ENCODE peak calls at places on chromosomes 3 and 15, in six cellular contexts. X, Z, F, N, E and H are unnamed samples.

GRCh38 chr3:106423321-106424225 is 554.8 kb upstream of the CBLB start:
- DNase-seq in X (peak), Z (no peak), F (no peak), N (no peak), E (no peak), H (no peak)

GRCh38 chr3:31408720-31409119 is 124.0 kb upstream of the STT3B start:
- DNase-seq in X (no peak), Z (no peak), F (no peak), N (no peak), E (no peak), H (no peak)

GRCh38 chr3:141682007-141682406 is 56.1 kb upstream of the RNF7 start:
- DNase-seq in X (no peak), Z (no peak), F (no peak), N (no peak), E (no peak), H (no peak)

GRCh38 chr3:61009025-61009424 is 242.2 kb downstream of the FHIT start:
- DNase-seq in X (no peak), Z (peak), F (no peak), N (peak), E (no peak), H (no peak)

GRCh38 chr3:2713923-2714322 is 396.3 kb downstream of the IL5RA start:
- DNase-seq in X (no peak), Z (no peak), F (peak), N (no peak), E (no peak), H (no peak)

GRCh38 chr3:11613851-11614491 is 29.7 kb downstream of the VGLL4 start:
- DNase-seq in X (peak), Z (peak), F (no peak), N (no peak), E (no peak), H (peak)

GRCh38 chr3:159852821-159853505 is 135.7 kb upstream of the IL12A start:
- DNase-seq in X (peak), Z (peak), F (peak), N (no peak), E (peak), H (peak)

GRCh38 chr3:4773583-4773982 is 205.7 kb upstream of the BHLHE40 start:
- DNase-seq in X (no peak), Z (no peak), F (no peak), N (no peak), E (no peak), H (no peak)

GRCh38 chr3:81579744-81580143 is 181.7 kb downstream of the GBE1 start:
- DNase-seq in X (no peak), Z (no peak), F (no peak), N (no peak), E (no peak), H (no peak)

GRCh38 chr3:114451561-114452018 is 157.8 kb downstream of the TIGIT start:
- DNase-seq in X (peak), Z (peak), F (no peak), N (peak), E (peak), H (no peak)

GRCh38 chr3:39196671-39197446 is 4.5 kb upstream of the XIRP1 start:
- DNase-seq in X (no peak), Z (no peak), F (no peak), N (no peak), E (peak), H (no peak)

GRCh38 chr3:142953443-142953842 is 10.0 kb downstream of the PAQR9 start:
- DNase-seq in X (no peak), Z (no peak), F (no peak), N (no peak), E (no peak), H (no peak)

GRCh38 chr3:57169872-57170623 is 4.9 kb upstream of the IL17RD start:
- DNase-seq in X (peak), Z (peak), F (peak), N (peak), E (peak), H (peak)

GRCh38 chr3:39808467-39809180 is 785 bp upstream of the MYRIP start:
- DNase-seq in X (peak), Z (peak), F (peak), N (peak), E (no peak), H (peak)

GRCh38 chr15:86199467-86200145 is 119.9 kb downstream of the AGBL1 start:
- DNase-seq in X (no peak), Z (no peak), F (no peak), N (no peak), E (no peak), H (no peak)

GRCh38 chr3:195451373-195452000 is 8.7 kb upstream of the ACAP2 start:
- DNase-seq in X (no peak), Z (no peak), F (no peak), N (no peak), E (no peak), H (no peak)

GRCh38 chr15:63054985-63055384 is 12.4 kb downstream of the TPM1 start:
- DNase-seq in X (no peak), Z (no peak), F (peak), N (no peak), E (no peak), H (no peak)

GRCh38 chr3:112132975-112133448 is at the start of gene GCSAM:
- DNase-seq in X (no peak), Z (peak), F (no peak), N (peak), E (no peak), H (no peak)

GRCh38 chr3:183878071-183878470 is 6.6 kb downstream of the PARL start:
- DNase-seq in X (no peak), Z (peak), F (no peak), N (peak), E (no peak), H (no peak)

GRCh38 chr15:48358229-48358641 is 27.0 kb downstream of the DUT start:
- DNase-seq in X (peak), Z (no peak), F (no peak), N (no peak), E (peak), H (no peak)

GRCh38 chr3:138442433-138442832 is 8.0 kb downstream of the ESYT3 start:
- DNase-seq in X (peak), Z (peak), F (peak), N (no peak), E (peak), H (peak)

GRCh38 chr3:185473290-185473815 is 25.5 kb downstream of the TMEM41A start:
- DNase-seq in X (peak), Z (no peak), F (no peak), N (no peak), E (peak), H (no peak)

GRCh38 chr15:62957130-62957529 is 85.4 kb upstream of the TPM1 start:
- DNase-seq in X (no peak), Z (no peak), F (no peak), N (no peak), E (peak), H (no peak)

GRCh38 chr3:11903047-11903446 is 56.4 kb upstream of the TAMM41 start:
- DNase-seq in X (no peak), Z (no peak), F (no peak), N (no peak), E (no peak), H (no peak)

GRCh38 chr3:40104441-40104840 is 205.1 kb upstream of the EIF1B start:
- DNase-seq in X (no peak), Z (no peak), F (no peak), N (no peak), E (no peak), H (no peak)

GRCh38 chr3:186826316-186826977 is 16.1 kb upstream of the ADIPOQ start:
- DNase-seq in X (no peak), Z (no peak), F (no peak), N (no peak), E (no peak), H (no peak)

GRCh38 chr15:38253448-38253847 is 812 bp downstream of the SPRED1 start:
- DNase-seq in X (peak), Z (no peak), F (peak), N (peak), E (peak), H (peak)

GRCh38 chr3:125383744-125384143 is 8.6 kb upstream of the ZNF148 start:
- DNase-seq in X (no peak), Z (no peak), F (no peak), N (no peak), E (no peak), H (no peak)

GRCh38 chr3:108357042-108357441 is 60.7 kb downstream of the HHLA2 start:
- DNase-seq in X (no peak), Z (no peak), F (no peak), N (no peak), E (no peak), H (no peak)

GRCh38 chr3:29605845-29606244 is 325.0 kb downstream of the RBMS3 start:
- DNase-seq in X (peak), Z (no peak), F (no peak), N (no peak), E (peak), H (peak)

GRCh38 chr3:78314327-78314726 is 1274.4 kb downstream of the ROBO2 start:
- DNase-seq in X (no peak), Z (no peak), F (no peak), N (no peak), E (no peak), H (no peak)

GRCh38 chr15:45522179-45522930 is at the start of gene SLC30A4:
- DNase-seq in X (peak), Z (peak), F (peak), N (peak), E (peak), H (peak)

GRCh38 chr15:99454941-99455795 is 110.6 kb upstream of the MEF2A start:
- DNase-seq in X (peak), Z (peak), F (no peak), N (peak), E (peak), H (peak)
- H3K4me3 ChIP-seq in X (no peak), Z (no peak), F (no peak), N (no peak), E (no peak), H (no peak)

DNA sequence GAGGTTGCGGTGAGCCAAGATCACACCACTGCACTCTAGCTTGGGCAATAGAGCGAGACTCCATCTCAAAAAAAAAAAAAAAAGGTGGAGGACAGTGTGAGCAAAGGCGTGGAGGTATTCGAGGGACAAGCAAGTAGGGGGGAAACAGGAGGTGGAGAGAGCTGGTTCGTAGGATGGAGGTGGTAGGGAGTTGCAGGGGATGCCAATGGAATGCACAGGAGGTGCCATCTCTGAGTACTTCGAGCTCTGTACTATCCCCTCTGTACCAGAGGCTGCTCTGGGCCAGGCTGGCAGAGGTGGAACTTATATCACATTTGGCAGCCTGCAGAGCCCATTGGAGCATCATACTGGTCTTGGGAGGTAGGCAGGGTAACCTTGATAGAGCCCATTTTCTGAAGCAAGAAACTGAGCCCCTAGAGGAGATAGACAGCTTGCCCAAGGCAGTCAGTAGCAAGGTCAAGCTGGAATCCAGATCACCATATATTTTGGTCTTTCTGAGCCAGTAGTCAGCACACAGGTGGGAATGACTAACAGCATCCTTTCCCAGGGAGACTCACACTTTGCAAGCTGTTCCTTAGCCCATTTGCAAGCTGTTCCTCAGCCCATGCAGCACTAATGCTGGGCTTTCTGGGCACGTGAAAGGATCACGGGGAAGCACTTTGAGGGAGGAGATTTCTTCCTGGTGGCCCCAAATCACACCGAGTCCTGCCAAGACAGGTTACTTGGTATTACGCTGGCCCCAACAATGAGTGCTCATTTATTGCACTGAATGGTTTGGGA is 9.2 kb upstream of the CCDC33 start:
- DNase-seq in X (no peak), Z (no peak), F (no peak), N (no peak), E (no peak), H (no peak)
- TF ChIP-seq CTCF in X (no peak), Z (no peak), F (no peak), N (no peak), E (no peak), H (no peak)

GRCh38 chr15:73751481-73751880 is 1.7 kb downstream of the INSYN1 start:
- DNase-seq in X (no peak), Z (no peak), F (no peak), N (no peak), E (no peak), H (no peak)

GRCh38 chr15:73753250-73754130 is at the start of gene INSYN1:
- DNase-seq in X (peak), Z (peak), F (no peak), N (peak), E (no peak), H (peak)

GRCh38 chr15:73752817-73753214 is 335 bp downstream of the INSYN1 start:
- DNase-seq in X (no peak), Z (no peak), F (no peak), N (peak), E (no peak), H (peak)

GRCh38 chr15:73750951-73751350 is 2.2 kb downstream of the INSYN1 start:
- DNase-seq in X (no peak), Z (no peak), F (no peak), N (no peak), E (no peak), H (no peak)

GRCh38 chr15:73751896-73752816 is 995 bp downstream of the INSYN1 start:
- DNase-seq in X (no peak), Z (no peak), F (no peak), N (no peak), E (no peak), H (peak)
- H3K4me3 ChIP-seq in X (no peak), Z (peak), F (peak), N (peak), E (peak), H (peak)

GRCh38 chr15:90650117-90650955 is 66.8 kb upstream of the BLM start:
- DNase-seq in X (peak), Z (no peak), F (no peak), N (no peak), E (peak), H (peak)
- TF ChIP-seq CTCF in X (no peak), Z (no peak), F (no peak), N (no peak), E (peak), H (no peak)

DNA sequence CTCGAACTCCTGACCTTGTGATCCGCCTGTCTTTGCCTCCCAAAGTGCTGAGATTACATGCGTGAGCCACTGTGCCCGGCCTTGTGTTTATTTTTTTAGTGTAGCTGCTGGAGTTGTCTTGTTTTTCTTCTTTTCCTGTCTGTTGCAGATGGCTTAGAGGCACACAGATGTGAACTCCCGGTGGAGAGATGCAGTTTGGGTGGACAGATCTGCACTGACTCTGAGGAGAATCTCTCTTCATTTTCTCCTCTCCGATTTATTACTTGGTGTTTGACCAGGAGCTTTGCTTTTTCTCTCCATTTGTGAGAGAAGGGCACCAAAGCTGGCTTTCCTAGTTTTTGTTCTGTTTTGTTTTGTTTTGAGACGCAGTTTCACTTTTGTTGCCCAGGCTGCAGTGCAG is 62.7 kb downstream of the USP13 start:
- DNase-seq in X (no peak), Z (no peak), F (no peak), N (no peak), E (peak), H (no peak)
- H3K4me3 ChIP-seq in X (no peak), Z (no peak), F (no peak), N (no peak), E (no peak), H (no peak)

GRCh38 chr3:19213608-19214220 is 65.4 kb downstream of the KCNH8 start:
- DNase-seq in X (no peak), Z (no peak), F (peak), N (no peak), E (no peak), H (no peak)
- TF ChIP-seq CTCF in X (no peak), Z (no peak), F (peak), N (no peak), E (no peak), H (no peak)

DNA sequence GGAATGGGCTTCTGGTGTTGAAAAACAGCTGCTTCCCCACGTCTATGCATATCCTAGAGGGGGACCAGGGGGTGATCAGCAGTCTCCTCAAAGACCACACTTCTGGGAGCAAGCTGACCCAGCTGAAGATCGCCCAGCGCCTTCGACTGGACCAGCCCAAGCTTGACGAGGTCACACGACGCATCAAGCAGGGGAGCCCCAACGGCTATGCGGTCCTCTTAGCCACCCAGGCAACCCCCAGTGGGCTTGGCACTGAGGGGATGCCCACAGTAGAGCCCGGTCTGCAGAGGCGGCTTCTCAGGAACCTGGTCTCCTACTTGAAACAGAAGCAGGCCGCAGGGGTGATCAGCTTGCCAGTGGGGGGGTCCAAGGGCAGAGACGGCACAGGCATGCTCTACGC is 2.5 kb downstream of the RBM15B start:
- DNase-seq in X (no peak), Z (no peak), F (no peak), N (no peak), E (no peak), H (no peak)
- H3K4me3 ChIP-seq in X (no peak), Z (no peak), F (no peak), N (no peak), E (no peak), H (no peak)

GRCh38 chr3:33954956-33955355 is 156.5 kb downstream of the PDCD6IP start:
- DNase-seq in X (peak), Z (no peak), F (no peak), N (no peak), E (no peak), H (peak)
- TF ChIP-seq CTCF in X (no peak), Z (no peak), F (no peak), N (no peak), E (peak), H (no peak)

GRCh38 chr15:67946701-67947100 is 106.9 kb upstream of the RNU6-1 start:
- DNase-seq in X (no peak), Z (no peak), F (no peak), N (no peak), E (no peak), H (no peak)

GRCh38 chr15:67943961-67944674 is 104.3 kb upstream of the RNU6-1 start:
- DNase-seq in X (peak), Z (no peak), F (no peak), N (no peak), E (no peak), H (no peak)

GRCh38 chr15:67947254-67948039 is 106.7 kb upstream of the PIAS1 start:
- DNase-seq in X (no peak), Z (no peak), F (no peak), N (no peak), E (no peak), H (no peak)

GRCh38 chr15:67945131-67945530 is 105.3 kb upstream of the RNU6-1 start:
- DNase-seq in X (no peak), Z (no peak), F (no peak), N (no peak), E (no peak), H (no peak)

DNA sequence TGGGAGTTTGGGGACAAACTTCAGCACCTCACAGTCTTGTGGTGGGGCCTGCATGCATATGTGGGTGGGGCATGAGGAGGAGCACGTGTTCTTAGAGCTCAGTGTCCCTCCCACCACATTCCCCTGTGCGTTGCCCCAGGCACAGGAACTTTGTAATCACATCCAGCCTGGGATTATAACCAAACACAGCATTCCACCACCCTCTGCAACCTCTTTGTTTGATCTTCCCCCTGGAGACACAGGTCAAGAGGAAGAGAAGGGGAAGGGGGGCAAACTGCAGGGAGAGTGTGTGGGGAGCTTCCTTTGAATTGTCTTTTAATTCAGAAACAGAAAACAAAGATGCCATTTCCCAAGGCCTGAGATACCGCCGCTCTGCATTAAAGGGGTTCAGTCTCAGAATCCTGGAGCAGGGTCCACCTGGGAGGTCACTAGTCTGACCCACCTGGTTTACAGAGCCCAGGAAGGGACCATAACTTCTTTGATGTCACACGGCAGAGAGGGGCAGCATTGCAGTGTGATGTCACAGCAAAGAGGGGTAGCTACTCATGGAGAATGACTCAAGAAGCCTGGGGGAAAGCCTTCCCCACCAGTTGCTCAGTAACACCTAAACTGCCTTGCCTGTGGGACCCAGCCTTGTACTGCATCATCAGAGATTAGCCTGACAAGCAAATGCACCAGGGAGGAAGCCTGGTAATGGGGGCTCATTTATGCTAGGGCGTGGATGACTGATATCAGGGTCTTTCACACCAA is 106.3 kb upstream of the RNU6-1 start:
- DNase-seq in X (peak), Z (no peak), F (peak), N (no peak), E (peak), H (peak)
- H3K4me3 ChIP-seq in X (no peak), Z (no peak), F (no peak), N (no peak), E (no peak), H (no peak)